ENCODE peak calls at places on chromosome 19, in seven cellular contexts. One of them, this sample, is unnamed.

GRCh38 chr19:5903054-5903501 is 512 bp downstream of the NDUFA11 start:
- DNase-seq in stimulated activated CD4-positive, alpha-beta T cell treated with anti-CD3 and anti-CD28 coated beads, Interleukin-2, amount 100 ng/mL, for 24 hours: peak
- DNase-seq in astrocyte of the hippocampus: peak
- DNase-seq in EH: peak
- DNase-seq in gastrocnemius medialis: no peak
- DNase-seq in amygdala: no peak
- DNase-seq in activated CD4-positive, alpha-beta T cell treated with anti-CD3 and anti-CD28 coated beads, Interleukin-2, amount 50 U/mL, for 4 hours: no peak
- DNase-seq in this sample: peak

GRCh38 chr19:40780582-40780981 is 2.5 kb downstream of the RAB4B start:
- DNase-seq in astrocyte of the hippocampus: no peak
- DNase-seq in activated CD4-positive, alpha-beta T cell treated with anti-CD3 and anti-CD28 coated beads, Interleukin-2, amount 50 U/mL, for 4 hours: no peak
- DNase-seq in EH: no peak
- DNase-seq in stimulated activated CD4-positive, alpha-beta T cell treated with anti-CD3 and anti-CD28 coated beads, Interleukin-2, amount 100 ng/mL, for 24 hours: no peak
- DNase-seq in gastrocnemius medialis: no peak
- DNase-seq in amygdala: no peak
- DNase-seq in this sample: no peak

GRCh38 chr19:42468273-42468796 is 25.6 kb upstream of the CXCL17 start:
- DNase-seq in astrocyte of the hippocampus: peak
- DNase-seq in gastrocnemius medialis: no peak
- DNase-seq in EH: peak
- DNase-seq in activated CD4-positive, alpha-beta T cell treated with anti-CD3 and anti-CD28 coated beads, Interleukin-2, amount 50 U/mL, for 4 hours: no peak
- DNase-seq in stimulated activated CD4-positive, alpha-beta T cell treated with anti-CD3 and anti-CD28 coated beads, Interleukin-2, amount 100 ng/mL, for 24 hours: no peak
- DNase-seq in amygdala: no peak
- DNase-seq in this sample: peak

GRCh38 chr19:45158503-45159026 is 2.2 kb downstream of the NKPD1 start:
- DNase-seq in gastrocnemius medialis: no peak
- DNase-seq in activated CD4-positive, alpha-beta T cell treated with anti-CD3 and anti-CD28 coated beads, Interleukin-2, amount 50 U/mL, for 4 hours: no peak
- DNase-seq in stimulated activated CD4-positive, alpha-beta T cell treated with anti-CD3 and anti-CD28 coated beads, Interleukin-2, amount 100 ng/mL, for 24 hours: no peak
- DNase-seq in astrocyte of the hippocampus: no peak
- DNase-seq in EH: no peak
- DNase-seq in amygdala: no peak
- DNase-seq in this sample: no peak

GRCh38 chr19:55441319-55441691 is 1.8 kb downstream of the SHISA7 start:
- DNase-seq in gastrocnemius medialis: no peak
- DNase-seq in amygdala: no peak
- DNase-seq in EH: no peak
- DNase-seq in stimulated activated CD4-positive, alpha-beta T cell treated with anti-CD3 and anti-CD28 coated beads, Interleukin-2, amount 100 ng/mL, for 24 hours: no peak
- DNase-seq in activated CD4-positive, alpha-beta T cell treated with anti-CD3 and anti-CD28 coated beads, Interleukin-2, amount 50 U/mL, for 4 hours: no peak
- DNase-seq in astrocyte of the hippocampus: no peak
- DNase-seq in this sample: no peak

GRCh38 chr19:55322495-55322894 is 2.6 kb downstream of the TMEM150B start:
- DNase-seq in astrocyte of the hippocampus: no peak
- DNase-seq in stimulated activated CD4-positive, alpha-beta T cell treated with anti-CD3 and anti-CD28 coated beads, Interleukin-2, amount 100 ng/mL, for 24 hours: no peak
- DNase-seq in gastrocnemius medialis: no peak
- DNase-seq in amygdala: no peak
- DNase-seq in activated CD4-positive, alpha-beta T cell treated with anti-CD3 and anti-CD28 coated beads, Interleukin-2, amount 50 U/mL, for 4 hours: no peak
- DNase-seq in EH: no peak
- DNase-seq in this sample: no peak

GRCh38 chr19:56120002-56120370 is 1.1 kb downstream of the ZNF787 start:
- DNase-seq in amygdala: no peak
- DNase-seq in activated CD4-positive, alpha-beta T cell treated with anti-CD3 and anti-CD28 coated beads, Interleukin-2, amount 50 U/mL, for 4 hours: no peak
- DNase-seq in astrocyte of the hippocampus: no peak
- DNase-seq in stimulated activated CD4-positive, alpha-beta T cell treated with anti-CD3 and anti-CD28 coated beads, Interleukin-2, amount 100 ng/mL, for 24 hours: no peak
- DNase-seq in EH: no peak
- DNase-seq in gastrocnemius medialis: no peak
- DNase-seq in this sample: no peak

GRCh38 chr19:18881491-18881890 is 14.5 kb downstream of the CERS1 start:
- DNase-seq in EH: no peak
- DNase-seq in stimulated activated CD4-positive, alpha-beta T cell treated with anti-CD3 and anti-CD28 coated beads, Interleukin-2, amount 100 ng/mL, for 24 hours: no peak
- DNase-seq in gastrocnemius medialis: no peak
- DNase-seq in activated CD4-positive, alpha-beta T cell treated with anti-CD3 and anti-CD28 coated beads, Interleukin-2, amount 50 U/mL, for 4 hours: no peak
- DNase-seq in amygdala: no peak
- DNase-seq in astrocyte of the hippocampus: no peak
- DNase-seq in this sample: no peak

GRCh38 chr19:14375582-14376291 is 5.5 kb upstream of the ADGRE5 start:
- DNase-seq in amygdala: no peak
- DNase-seq in EH: peak
- DNase-seq in astrocyte of the hippocampus: no peak
- DNase-seq in stimulated activated CD4-positive, alpha-beta T cell treated with anti-CD3 and anti-CD28 coated beads, Interleukin-2, amount 100 ng/mL, for 24 hours: no peak
- DNase-seq in activated CD4-positive, alpha-beta T cell treated with anti-CD3 and anti-CD28 coated beads, Interleukin-2, amount 50 U/mL, for 4 hours: no peak
- DNase-seq in gastrocnemius medialis: peak
- DNase-seq in this sample: peak

GRCh38 chr19:5397804-5398692 is 57.2 kb upstream of the ZNRF4 start:
- DNase-seq in astrocyte of the hippocampus: peak
- DNase-seq in gastrocnemius medialis: no peak
- DNase-seq in amygdala: peak
- DNase-seq in EH: peak
- DNase-seq in stimulated activated CD4-positive, alpha-beta T cell treated with anti-CD3 and anti-CD28 coated beads, Interleukin-2, amount 100 ng/mL, for 24 hours: no peak
- DNase-seq in activated CD4-positive, alpha-beta T cell treated with anti-CD3 and anti-CD28 coated beads, Interleukin-2, amount 50 U/mL, for 4 hours: no peak
- DNase-seq in this sample: no peak

GRCh38 chr19:47435883-47436417 is 16.6 kb upstream of the MEIS3 start:
- DNase-seq in stimulated activated CD4-positive, alpha-beta T cell treated with anti-CD3 and anti-CD28 coated beads, Interleukin-2, amount 100 ng/mL, for 24 hours: no peak
- DNase-seq in activated CD4-positive, alpha-beta T cell treated with anti-CD3 and anti-CD28 coated beads, Interleukin-2, amount 50 U/mL, for 4 hours: no peak
- DNase-seq in astrocyte of the hippocampus: no peak
- DNase-seq in gastrocnemius medialis: no peak
- DNase-seq in amygdala: no peak
- DNase-seq in EH: no peak
- DNase-seq in this sample: no peak

GRCh38 chr19:5801796-5802616 is 2.9 kb upstream of the NRTN start:
- DNase-seq in amygdala: no peak
- DNase-seq in EH: peak
- DNase-seq in stimulated activated CD4-positive, alpha-beta T cell treated with anti-CD3 and anti-CD28 coated beads, Interleukin-2, amount 100 ng/mL, for 24 hours: no peak
- DNase-seq in gastrocnemius medialis: no peak
- DNase-seq in activated CD4-positive, alpha-beta T cell treated with anti-CD3 and anti-CD28 coated beads, Interleukin-2, amount 50 U/mL, for 4 hours: no peak
- DNase-seq in astrocyte of the hippocampus: peak
- DNase-seq in this sample: peak

GRCh38 chr19:39705578-39706188 is 1.4 kb downstream of the LGALS14 start:
- DNase-seq in gastrocnemius medialis: no peak
- DNase-seq in astrocyte of the hippocampus: no peak
- DNase-seq in amygdala: no peak
- DNase-seq in stimulated activated CD4-positive, alpha-beta T cell treated with anti-CD3 and anti-CD28 coated beads, Interleukin-2, amount 100 ng/mL, for 24 hours: no peak
- DNase-seq in activated CD4-positive, alpha-beta T cell treated with anti-CD3 and anti-CD28 coated beads, Interleukin-2, amount 50 U/mL, for 4 hours: peak
- DNase-seq in EH: no peak
- DNase-seq in this sample: no peak

GRCh38 chr19:8046569-8047165 is 5.9 kb upstream of the CCL25 start:
- DNase-seq in amygdala: no peak
- DNase-seq in EH: no peak
- DNase-seq in gastrocnemius medialis: no peak
- DNase-seq in astrocyte of the hippocampus: no peak
- DNase-seq in stimulated activated CD4-positive, alpha-beta T cell treated with anti-CD3 and anti-CD28 coated beads, Interleukin-2, amount 100 ng/mL, for 24 hours: no peak
- DNase-seq in activated CD4-positive, alpha-beta T cell treated with anti-CD3 and anti-CD28 coated beads, Interleukin-2, amount 50 U/mL, for 4 hours: no peak
- DNase-seq in this sample: no peak

GRCh38 chr19:44882063-44882462 is 9.0 kb upstream of the TOMM40 start:
- DNase-seq in stimulated activated CD4-positive, alpha-beta T cell treated with anti-CD3 and anti-CD28 coated beads, Interleukin-2, amount 100 ng/mL, for 24 hours: no peak
- DNase-seq in gastrocnemius medialis: no peak
- DNase-seq in EH: no peak
- DNase-seq in activated CD4-positive, alpha-beta T cell treated with anti-CD3 and anti-CD28 coated beads, Interleukin-2, amount 50 U/mL, for 4 hours: no peak
- DNase-seq in amygdala: no peak
- DNase-seq in astrocyte of the hippocampus: no peak
- DNase-seq in this sample: no peak

GRCh38 chr19:53007200-53008054 is 6.3 kb upstream of the ERVV-1 start:
- DNase-seq in gastrocnemius medialis: no peak
- DNase-seq in EH: no peak
- DNase-seq in activated CD4-positive, alpha-beta T cell treated with anti-CD3 and anti-CD28 coated beads, Interleukin-2, amount 50 U/mL, for 4 hours: no peak
- DNase-seq in stimulated activated CD4-positive, alpha-beta T cell treated with anti-CD3 and anti-CD28 coated beads, Interleukin-2, amount 100 ng/mL, for 24 hours: no peak
- DNase-seq in amygdala: no peak
- DNase-seq in astrocyte of the hippocampus: no peak
- DNase-seq in this sample: no peak

GRCh38 chr19:14115761-14116160 is 1.8 kb downstream of the PRKACA start:
- DNase-seq in EH: no peak
- DNase-seq in stimulated activated CD4-positive, alpha-beta T cell treated with anti-CD3 and anti-CD28 coated beads, Interleukin-2, amount 100 ng/mL, for 24 hours: no peak
- DNase-seq in gastrocnemius medialis: no peak
- DNase-seq in astrocyte of the hippocampus: no peak
- DNase-seq in activated CD4-positive, alpha-beta T cell treated with anti-CD3 and anti-CD28 coated beads, Interleukin-2, amount 50 U/mL, for 4 hours: no peak
- DNase-seq in amygdala: no peak
- DNase-seq in this sample: no peak

GRCh38 chr19:55433292-55433691 is 9.8 kb downstream of the SHISA7 start:
- DNase-seq in EH: no peak
- DNase-seq in gastrocnemius medialis: no peak
- DNase-seq in stimulated activated CD4-positive, alpha-beta T cell treated with anti-CD3 and anti-CD28 coated beads, Interleukin-2, amount 100 ng/mL, for 24 hours: no peak
- DNase-seq in activated CD4-positive, alpha-beta T cell treated with anti-CD3 and anti-CD28 coated beads, Interleukin-2, amount 50 U/mL, for 4 hours: no peak
- DNase-seq in astrocyte of the hippocampus: no peak
- DNase-seq in amygdala: no peak
- DNase-seq in this sample: no peak

GRCh38 chr19:17294051-17294891 is 9.0 kb downstream of the ABHD8 start:
- DNase-seq in amygdala: no peak
- DNase-seq in astrocyte of the hippocampus: peak
- DNase-seq in stimulated activated CD4-positive, alpha-beta T cell treated with anti-CD3 and anti-CD28 coated beads, Interleukin-2, amount 100 ng/mL, for 24 hours: peak
- DNase-seq in activated CD4-positive, alpha-beta T cell treated with anti-CD3 and anti-CD28 coated beads, Interleukin-2, amount 50 U/mL, for 4 hours: peak
- DNase-seq in gastrocnemius medialis: no peak
- DNase-seq in EH: peak
- DNase-seq in this sample: no peak

GRCh38 chr19:4058696-4059492 is 7.8 kb downstream of the ZBTB7A start:
- DNase-seq in astrocyte of the hippocampus: no peak
- DNase-seq in activated CD4-positive, alpha-beta T cell treated with anti-CD3 and anti-CD28 coated beads, Interleukin-2, amount 50 U/mL, for 4 hours: no peak
- DNase-seq in gastrocnemius medialis: peak
- DNase-seq in amygdala: peak
- DNase-seq in stimulated activated CD4-positive, alpha-beta T cell treated with anti-CD3 and anti-CD28 coated beads, Interleukin-2, amount 100 ng/mL, for 24 hours: no peak
- DNase-seq in EH: no peak
- DNase-seq in this sample: no peak

GRCh38 chr19:13825489-13826475 is 30.5 kb downstream of the ZSWIM4 start:
- DNase-seq in EH: peak
- DNase-seq in astrocyte of the hippocampus: no peak
- DNase-seq in gastrocnemius medialis: no peak
- DNase-seq in stimulated activated CD4-positive, alpha-beta T cell treated with anti-CD3 and anti-CD28 coated beads, Interleukin-2, amount 100 ng/mL, for 24 hours: no peak
- DNase-seq in activated CD4-positive, alpha-beta T cell treated with anti-CD3 and anti-CD28 coated beads, Interleukin-2, amount 50 U/mL, for 4 hours: no peak
- DNase-seq in amygdala: no peak
- DNase-seq in this sample: peak

GRCh38 chr19:48806518-48806817 is 4.4 kb downstream of the BCAT2 start:
- DNase-seq in activated CD4-positive, alpha-beta T cell treated with anti-CD3 and anti-CD28 coated beads, Interleukin-2, amount 50 U/mL, for 4 hours: no peak
- DNase-seq in astrocyte of the hippocampus: peak
- DNase-seq in gastrocnemius medialis: peak
- DNase-seq in stimulated activated CD4-positive, alpha-beta T cell treated with anti-CD3 and anti-CD28 coated beads, Interleukin-2, amount 100 ng/mL, for 24 hours: peak
- DNase-seq in EH: peak
- DNase-seq in amygdala: peak
- DNase-seq in this sample: no peak